ENCODE peak calls at places on chromosomes 6 and 20, in eight cellular contexts. F is sigmoid colon, T is heart left ventricle, G is esophagus muscularis mucosa, X is stomach, S is K562, M is A549, Q is HCT116. D is an unnamed sample.

GRCh38 chr20:2485662-2486061 is 15.1 kb upstream of the SNRPB start:
- DNase-seq in T (peak), F (no peak), Q (no peak), G (no peak), M (no peak), S (no peak), X (no peak), D (no peak)

GRCh38 chr6:5645275-5645674 is 361.4 kb downstream of the NRN1 start:
- DNase-seq in F (no peak), T (no peak), X (no peak), S (no peak), Q (no peak), M (no peak), G (no peak), D (no peak)

GRCh38 chr6:27280540-27281000 is 31.5 kb downstream of the POM121L2 start:
- DNase-seq in S (peak), F (no peak), X (no peak), M (no peak), Q (peak), T (no peak), G (no peak), D (no peak)

GRCh38 chr6:37130704-37131103 is 39.2 kb upstream of the PIM1 start:
- DNase-seq in Q (no peak), M (no peak), S (no peak), T (peak), F (peak), X (peak), G (no peak), D (no peak)

GRCh38 chr20:16692442-16692841 is 37.4 kb upstream of the SNRPB2 start:
- DNase-seq in G (no peak), X (no peak), S (no peak), F (no peak), M (no peak), T (no peak), Q (no peak), D (no peak)

GRCh38 chr6:75234126-75234865 is 9.3 kb downstream of the COX7A2 start:
- DNase-seq in M (no peak), Q (no peak), G (no peak), S (no peak), T (no peak), X (no peak), F (no peak), D (no peak)

GRCh38 chr6:170095273-170095976 is 195.5 kb downstream of the DLL1 start:
- DNase-seq in Q (no peak), X (peak), S (no peak), T (no peak), M (no peak), G (no peak), F (peak), D (no peak)

GRCh38 chr20:47453167-47453782 is 48.4 kb upstream of the NCOA3 start:
- DNase-seq in M (peak), X (no peak), S (no peak), T (no peak), G (no peak), Q (peak), F (no peak), D (no peak)

GRCh38 chr6:2073476-2073875 is 171.9 kb downstream of the GMDS start:
- DNase-seq in G (no peak), T (no peak), S (no peak), M (no peak), F (no peak), Q (no peak), X (no peak), D (no peak)

GRCh38 chr20:17761612-17762011 is 61.8 kb downstream of the BANF2 start:
- DNase-seq in F (no peak), S (peak), G (no peak), M (no peak), T (no peak), Q (peak), X (no peak), D (no peak)

GRCh38 chr6:167308207-167308606 is 16.7 kb upstream of the TTLL2 start:
- DNase-seq in M (no peak), X (no peak), S (no peak), T (no peak), F (no peak), Q (no peak), G (no peak), D (no peak)

GRCh38 chr6:25217275-25217674 is 61.9 kb upstream of the CARMIL1 start:
- DNase-seq in T (no peak), Q (no peak), X (no peak), F (no peak), M (no peak), S (no peak), G (no peak), D (no peak)

GRCh38 chr6:22271044-22271443 is 25.8 kb downstream of the PRL start:
- DNase-seq in X (no peak), Q (no peak), M (no peak), T (no peak), S (no peak), G (no peak), F (no peak), D (no peak)

GRCh38 chr6:39452306-39452705 is 129.8 kb upstream of the KCNK16 start:
- DNase-seq in Q (no peak), S (no peak), M (no peak), T (no peak), G (no peak), F (no peak), X (no peak), D (no peak)

GRCh38 chr6:54059683-54060082 is 51.6 kb upstream of the MLIP start:
- DNase-seq in F (no peak), X (no peak), S (no peak), G (no peak), M (no peak), Q (no peak), T (no peak), D (no peak)

GRCh38 chr6:138528137-138528536 is 28.8 kb upstream of the NHSL1 start:
- DNase-seq in M (no peak), G (no peak), X (no peak), F (no peak), T (no peak), Q (no peak), S (no peak), D (no peak)

GRCh38 chr6:25703005-25703404 is 51.0 kb downstream of the SCGN start:
- DNase-seq in S (no peak), M (no peak), T (no peak), X (no peak), Q (no peak), G (no peak), F (no peak), D (no peak)

GRCh38 chr20:46347831-46348230 is 39.5 kb upstream of the CDH22 start:
- DNase-seq in X (no peak), T (no peak), F (no peak), G (no peak), S (no peak), M (no peak), Q (no peak), D (no peak)

GRCh38 chr20:415820-416322 is 7.8 kb downstream of the RBCK1 start:
- DNase-seq in Q (no peak), M (no peak), X (no peak), S (peak), T (no peak), G (no peak), F (no peak), D (no peak)

GRCh38 chr6:98308564-98308963 is 525.8 kb upstream of the POU3F2 start:
- DNase-seq in S (no peak), G (no peak), Q (no peak), X (no peak), F (no peak), M (no peak), T (no peak), D (no peak)

GRCh38 chr20:18007534-18008292 is 38.9 kb downstream of the MGME1 start:
- DNase-seq in T (peak), S (no peak), M (no peak), X (peak), Q (no peak), F (peak), G (no peak), D (no peak)

GRCh38 chr20:53074811-53075314 is 102.7 kb downstream of the TSHZ2 start:
- DNase-seq in S (no peak), T (no peak), X (no peak), M (no peak), Q (no peak), G (no peak), F (no peak), D (no peak)

GRCh38 chr6:109790131-109790530 is 99.0 kb downstream of the FIG4 start:
- DNase-seq in G (no peak), Q (no peak), S (no peak), T (no peak), F (no peak), M (no peak), X (no peak), D (no peak)

GRCh38 chr6:17869010-17869752 is 118.3 kb downstream of the KIF13A start:
- DNase-seq in X (no peak), T (no peak), G (no peak), S (peak), Q (no peak), M (no peak), F (no peak), D (no peak)

GRCh38 chr6:31572041-31572911 is at the start of gene LTA:
- DNase-seq in G (no peak), F (no peak), M (no peak), Q (no peak), T (no peak), X (no peak), S (no peak), D (no peak)

GRCh38 chr20:54879393-54879792 is 404.0 kb downstream of the DOK5 start:
- DNase-seq in M (no peak), Q (no peak), T (no peak), S (no peak), G (no peak), F (no peak), X (no peak), D (no peak)

GRCh38 chr20:699811-700338 is 24.3 kb upstream of the SCRT2 start:
- DNase-seq in M (no peak), S (peak), T (peak), X (peak), G (no peak), F (no peak), Q (no peak), D (no peak)

GRCh38 chr6:64547594-64548268 is 912.1 kb downstream of the PHF3 start:
- DNase-seq in Q (no peak), X (no peak), F (no peak), T (no peak), G (no peak), S (no peak), M (no peak), D (no peak)

GRCh38 chr20:6140947-6141346 is 18.1 kb upstream of the FERMT1 start:
- DNase-seq in F (no peak), X (no peak), G (no peak), T (no peak), S (no peak), M (no peak), Q (no peak), D (no peak)

GRCh38 chr6:51777631-51778030 is 309.8 kb downstream of the PKHD1 start:
- DNase-seq in X (no peak), M (no peak), S (no peak), T (no peak), Q (no peak), F (no peak), G (no peak), D (no peak)

GRCh38 chr6:51775942-51776860 is 311.2 kb downstream of the PKHD1 start:
- DNase-seq in X (no peak), G (no peak), S (no peak), M (no peak), Q (no peak), T (no peak), F (no peak), D (no peak)

GRCh38 chr6:51778666-51779065 is 308.7 kb downstream of the PKHD1 start:
- DNase-seq in Q (no peak), S (no peak), F (no peak), G (no peak), X (no peak), T (no peak), M (no peak), D (no peak)
- H3K4me3 ChIP-seq in Q (no peak), S (no peak), F (no peak), G (no peak), X (no peak), T (no peak), M (no peak), D (no peak)

DNA sequence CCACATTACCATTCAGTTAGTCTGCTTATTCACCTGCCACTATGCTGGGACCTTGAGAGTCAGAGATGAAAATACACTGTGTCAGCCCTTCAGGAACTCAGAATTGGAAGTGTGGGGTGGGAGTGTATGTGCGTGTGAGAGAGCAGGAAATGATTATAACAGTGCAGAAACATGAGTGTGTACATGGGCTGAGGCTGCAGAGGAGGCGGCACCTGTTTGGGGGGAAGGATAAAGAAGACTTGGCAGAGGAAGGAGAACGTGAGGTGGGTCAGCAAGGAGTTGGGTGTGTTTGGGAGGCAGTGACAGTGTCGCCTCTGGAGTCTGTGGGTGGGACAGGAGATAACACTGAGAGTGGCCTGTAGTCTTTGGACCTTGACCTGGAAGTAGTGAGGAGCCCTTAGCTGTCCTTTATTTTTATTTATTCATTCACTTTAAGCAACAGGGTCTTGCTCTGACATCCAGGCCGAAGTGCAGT is 3.1 kb downstream of the CHMP4B start:
- DNase-seq in S (no peak), T (no peak), F (no peak), X (no peak), G (no peak), M (no peak), Q (no peak), D (no peak)
- H3K27ac ChIP-seq in S (no peak), T (no peak), F (no peak), X (peak), G (no peak), M (no peak), Q (no peak), D (no peak)

GRCh38 chr6:152201134-152201533 is 393.7 kb downstream of the ESR1 start:
- DNase-seq in M (no peak), T (no peak), F (no peak), Q (no peak), S (no peak), G (no peak), X (no peak), D (no peak)
- TF ChIP-seq POLR2A in M (no peak), T (no peak), F (no peak), Q (no peak), S (no peak), G (no peak), X (no peak), D (no peak)

DNA sequence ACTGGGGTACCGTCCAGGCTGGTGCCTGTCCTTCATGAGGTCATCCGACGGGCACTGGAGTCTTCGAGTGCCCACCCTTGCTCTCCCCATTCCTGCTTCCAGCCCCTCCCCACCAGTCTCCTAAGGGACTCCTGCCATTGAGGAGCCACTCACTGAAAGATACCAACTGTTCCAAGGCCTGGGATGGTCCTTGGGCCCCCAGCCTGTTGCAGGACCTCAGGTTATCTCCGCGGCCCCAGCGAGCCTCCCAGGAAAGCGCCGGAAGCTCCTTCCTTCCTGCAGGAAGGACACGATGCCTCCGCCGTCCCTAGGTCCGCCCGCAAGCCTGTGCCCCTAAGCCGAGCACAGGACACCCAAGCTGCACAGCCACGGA is 1.2 kb downstream of the NKAIN4 start:
- DNase-seq in S (no peak), T (no peak), Q (no peak), M (no peak), G (no peak), X (no peak), F (no peak), D (no peak)
- H3K4me3 ChIP-seq in S (no peak), T (peak), Q (no peak), M (peak), G (peak), X (peak), F (peak), D (no peak)

DNA sequence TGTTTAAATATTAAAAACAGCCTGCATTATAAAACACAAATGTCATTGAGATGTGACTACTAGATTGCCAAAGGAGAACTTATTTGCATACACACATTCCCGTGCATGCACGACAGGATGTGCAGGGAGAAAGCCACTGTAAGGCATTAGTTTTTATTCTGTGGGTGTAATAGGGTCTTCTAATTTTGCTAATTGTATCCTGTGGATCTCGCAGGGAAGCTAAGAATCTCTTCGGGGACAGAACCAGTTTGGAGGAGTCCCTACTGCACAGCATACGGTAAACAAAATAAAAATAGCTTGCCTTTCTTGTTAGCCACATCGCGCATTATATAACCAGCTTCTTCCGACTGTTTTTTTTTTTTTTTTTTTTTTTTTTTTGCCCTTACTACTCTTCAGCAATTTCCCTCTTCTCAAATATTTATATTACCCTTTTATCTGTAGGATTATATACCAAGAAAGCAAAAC is 2.0 kb downstream of the ATXN1 start:
- DNase-seq in Q (no peak), F (no peak), G (no peak), X (no peak), M (no peak), S (no peak), T (peak), D (no peak)
- H3K27ac ChIP-seq in Q (peak), F (peak), G (peak), X (peak), M (peak), S (peak), T (peak), D (peak)